ENCODE peak calls at places on chromosome 4, in ten cellular contexts. R is transverse colon, L is psoas muscle, F is astrocyte, A is GM12878, H is suprapubic skin, X is lower lobe of right lung, Z is Peyer's patch, E is PC-3, Y is cardiac muscle cell. U is an unnamed sample.
A peak's percentile ranks its signal among the peaks of the same experiment; 100 is the strongest.

GRCh38 chr4:91621446-91621845 is 682.3 kb upstream of the GRID2 start:
- DNase-seq in F (no peak), R (no peak), A (no peak), Z (no peak), L (no peak), X (no peak), E (peak; percentile 36), H (no peak), Y (no peak), U (peak; percentile 77)

GRCh38 chr4:182113774-182114173 is 129.4 kb upstream of the TENM3 start:
- DNase-seq in H (no peak), L (no peak), A (no peak), Y (peak; percentile 11), E (no peak), Z (no peak), X (no peak), R (no peak), F (no peak), U (no peak)

GRCh38 chr4:135267148-135267878 is 1065.7 kb upstream of the PABPC4L start:
- DNase-seq in F (peak; percentile 58), H (no peak), Z (no peak), L (no peak), A (no peak), X (no peak), R (no peak), E (no peak), Y (no peak), U (no peak)

GRCh38 chr4:169621754-169622481 is 1.5 kb downstream of the CLCN3 start:
- DNase-seq in X (no peak), F (peak; percentile 74), E (peak; percentile 65), A (no peak), Z (no peak), H (no peak), L (no peak), Y (peak; percentile 62), R (no peak), U (peak; percentile 81)

GRCh38 chr4:61572160-61572559 is 372.0 kb downstream of the ADGRL3 start:
- DNase-seq in Y (peak; percentile 64), L (no peak), A (no peak), E (peak; percentile 89), F (peak; percentile 80), X (no peak), R (no peak), Z (no peak), H (no peak), U (peak; percentile 66)

GRCh38 chr4:185005209-185005819 is 13.0 kb upstream of the HELT start:
- DNase-seq in Y (peak; percentile 83), A (peak; percentile 8), Z (peak; percentile 79), E (peak; percentile 87), R (peak; percentile 85), H (peak; percentile 81), F (peak; percentile 27), L (peak; percentile 90), X (peak; percentile 87), U (peak; percentile 67)

GRCh38 chr4:122152699-122153328 is 683 bp downstream of the BLTP1 start:
- DNase-seq in X (peak; percentile 67), F (peak; percentile 25), Y (peak; percentile 40), H (peak; percentile 65), Z (peak; percentile 82), E (peak; percentile 8), R (peak; percentile 53), A (no peak), L (peak; percentile 60), U (peak; percentile 18)

GRCh38 chr4:22842360-22842759 is 149.6 kb downstream of the GBA3 start:
- DNase-seq in E (no peak), Z (no peak), R (no peak), H (no peak), X (no peak), L (no peak), F (no peak), A (no peak), Y (no peak), U (no peak)

GRCh38 chr4:183349673-183350072 is 27.4 kb upstream of the CLDN24 start:
- DNase-seq in H (no peak), L (no peak), Y (peak; percentile 38), Z (no peak), R (no peak), A (no peak), F (peak; percentile 75), E (peak; percentile 58), X (no peak), U (peak; percentile 76)

DNA sequence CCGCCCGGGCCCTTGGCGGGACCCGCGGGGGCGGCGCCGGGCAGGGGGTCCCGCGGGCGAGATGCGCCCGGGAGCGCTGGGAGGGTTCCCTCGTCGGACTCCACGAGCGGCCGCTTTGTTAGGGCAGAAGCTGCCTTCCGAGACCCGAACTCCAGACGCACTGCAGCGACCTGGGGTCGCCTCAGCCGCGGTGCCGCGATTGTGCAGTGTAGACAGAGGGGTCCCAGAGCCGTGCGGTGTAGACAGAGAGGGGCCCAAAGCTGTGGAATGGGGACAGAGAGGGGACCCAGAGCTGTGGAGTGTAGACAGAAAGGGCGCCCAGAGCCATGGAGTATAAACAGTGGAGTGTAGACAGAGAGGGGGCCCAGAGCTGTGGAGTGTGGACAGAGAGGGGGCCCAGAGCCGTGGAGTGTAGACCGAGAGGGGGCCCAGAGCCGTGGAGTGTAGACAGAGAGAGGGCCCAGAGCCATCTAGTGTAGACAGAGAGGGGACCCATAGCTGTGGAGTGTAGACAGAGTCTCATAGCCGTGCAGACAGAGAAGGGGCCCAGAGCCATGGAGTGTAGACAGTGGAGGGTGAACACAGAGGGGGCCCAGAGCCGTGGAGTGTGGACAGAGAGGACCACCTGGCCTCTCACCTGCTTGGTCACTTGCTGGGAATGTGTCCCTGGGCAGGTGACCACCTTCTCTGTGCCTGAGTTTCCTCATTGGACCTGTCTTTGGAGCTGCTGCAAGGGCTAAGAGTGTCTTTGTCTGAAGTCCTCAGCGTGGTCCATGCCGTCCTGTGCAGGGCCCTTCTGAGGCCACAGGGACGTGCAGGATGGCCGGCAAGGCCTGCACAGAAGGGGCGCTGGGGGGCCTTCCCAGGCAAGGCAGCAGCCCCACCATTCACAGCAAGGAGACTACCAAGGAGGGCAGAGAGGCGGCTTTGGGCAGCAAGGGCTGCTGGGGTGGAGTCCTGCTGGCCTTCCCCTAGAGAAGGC is 880 bp downstream of the RGS12 start:
- DNase-seq in Y (no peak), R (no peak), H (no peak), Z (peak; percentile 63), E (no peak), F (no peak), L (no peak), A (no peak), X (no peak), U (no peak)
- H3K4me3 ChIP-seq in Y (peak overlapping the region; percentile 54), R (peak overlapping the region; percentile 94), H (peak overlapping the region; percentile 95), Z (peak overlapping the region; percentile 91), E (peak overlapping the region; percentile 90), F (peak overlapping the region; percentile 84), L (peak overlapping the region; percentile 88), A (peak overlapping the region; percentile 36), X (peak overlapping the region; percentile 61), U (peak overlapping the region; percentile 75)

GRCh38 chr4:86482296-86482695 is 111.8 kb upstream of the PTPN13 start:
- DNase-seq in E (no peak), L (no peak), A (no peak), X (no peak), F (no peak), R (no peak), Z (no peak), H (no peak), Y (no peak), U (no peak)

GRCh38 chr4:86481429-86481828 is 112.7 kb upstream of the PTPN13 start:
- DNase-seq in R (no peak), H (no peak), E (peak; percentile 3), X (no peak), A (no peak), L (no peak), F (no peak), Z (no peak), Y (no peak), U (peak; percentile 17)

GRCh38 chr4:86487738-86488137 is 106.4 kb upstream of the PTPN13 start:
- DNase-seq in E (no peak), H (no peak), L (no peak), X (no peak), A (no peak), Z (no peak), R (no peak), Y (no peak), F (no peak), U (no peak)

GRCh38 chr4:86484241-86484640 is 109.9 kb upstream of the PTPN13 start:
- DNase-seq in X (no peak), R (no peak), F (peak; percentile 33), Z (no peak), Y (no peak), E (no peak), A (no peak), L (no peak), H (no peak), U (no peak)

GRCh38 chr4:86482851-86483490 is 111.1 kb upstream of the PTPN13 start:
- DNase-seq in L (no peak), Z (no peak), Y (peak; percentile 33), X (no peak), F (no peak), H (no peak), E (peak; percentile 6), A (no peak), R (no peak), U (no peak)
- TF ChIP-seq CTCF in L (no peak), Z (no peak), Y (peak; percentile 35), X (peak; percentile 13), F (peak; percentile 14), H (no peak), E (peak; percentile 20), A (no peak), R (no peak), U (no peak)

GRCh38 chr4:173521474-173522159 is 8.4 kb downstream of the HAND2 start:
- DNase-seq in A (no peak), R (no peak), F (no peak), X (no peak), Z (no peak), L (no peak), E (no peak), H (no peak), Y (no peak), U (no peak)
- H3K27me3 ChIP-seq in A (peaks cover 38% of the 10 kb centered on the region), R (peaks cover 100% of the 10 kb centered on the region), F (peaks cover 98% of the 10 kb centered on the region), X (peaks cover 100% of the 10 kb centered on the region), Z (no peaks in the 10 kb centered on the region), L (no peaks in the 10 kb centered on the region), E (peaks cover 37% of the 10 kb centered on the region), H (peaks cover 99% of the 10 kb centered on the region), Y (peaks cover 9% of the 10 kb centered on the region), U (peaks cover 66% of the 10 kb centered on the region)

DNA sequence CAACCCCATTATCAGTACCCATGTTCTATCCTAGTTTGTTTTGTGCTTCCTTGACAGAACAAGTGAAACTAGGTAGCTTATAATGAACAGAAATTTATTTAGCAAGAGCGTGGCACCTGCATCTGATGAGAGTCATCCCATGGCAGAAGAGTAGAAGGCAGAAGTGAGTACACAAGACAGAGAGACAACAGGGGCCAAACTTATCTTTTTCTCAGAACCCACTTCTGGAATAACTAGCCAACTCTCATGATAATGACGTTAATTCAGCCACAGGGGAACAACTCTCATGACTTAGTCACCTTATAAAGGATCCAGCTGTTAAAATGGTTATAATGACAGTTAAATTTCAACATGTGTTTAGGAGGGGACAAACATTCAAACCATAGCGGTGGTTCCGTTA is 644.9 kb downstream of the TECRL start:
- DNase-seq in Z (no peak), A (no peak), R (no peak), Y (peak; percentile 9), H (no peak), F (no peak), X (no peak), L (no peak), E (no peak), U (no peak)
- H3K4me3 ChIP-seq in Z (no peak overlapping the region), A (no peak overlapping the region), R (no peak overlapping the region), Y (no peak overlapping the region), H (no peak overlapping the region), F (no peak overlapping the region), X (no peak overlapping the region), L (no peak overlapping the region), E (no peak overlapping the region), U (no peak overlapping the region)